ENCODE peak calls at places on chromosomes 5 and 9, in five cellular contexts. One of them, this sample, is unnamed.
A peak's percentile ranks its signal among the peaks of the same experiment; 100 is the strongest.

GRCh38 chr5:139630855-139631254 is 17.3 kb upstream of the CXXC5 start:
- DNase-seq in hepatocyte: no peak
- DNase-seq in prostate gland: no peak
- DNase-seq in RCC 7860: no peak
- DNase-seq in HCT116: no peak
- DNase-seq in this sample: no peak

GRCh38 chr5:126477681-126478117 is 54.5 kb downstream of the GRAMD2B start:
- DNase-seq in prostate gland: no peak
- DNase-seq in hepatocyte: no peak
- DNase-seq in RCC 7860: no peak
- DNase-seq in HCT116: no peak
- DNase-seq in this sample: no peak

GRCh38 chr9:115739096-115739875 is 414.3 kb upstream of the PAPPA start:
- DNase-seq in RCC 7860: no peak
- DNase-seq in hepatocyte: no peak
- DNase-seq in prostate gland: no peak
- DNase-seq in HCT116: no peak
- DNase-seq in this sample: no peak

GRCh38 chr5:137710086-137710485 is 25.8 kb downstream of the KLHL3 start:
- DNase-seq in HCT116: no peak
- DNase-seq in hepatocyte: no peak
- DNase-seq in RCC 7860: no peak
- DNase-seq in prostate gland: no peak
- DNase-seq in this sample: no peak

GRCh38 chr5:133959643-133960042 is 8.8 kb downstream of the C5orf15 start:
- DNase-seq in hepatocyte: no peak
- DNase-seq in RCC 7860: no peak
- DNase-seq in prostate gland: no peak
- DNase-seq in HCT116: no peak
- DNase-seq in this sample: no peak

GRCh38 chr9:121651295-121652036 is at the start of gene DAB2IP:
- DNase-seq in hepatocyte: peak; percentile 90
- DNase-seq in RCC 7860: no peak
- DNase-seq in prostate gland: peak; percentile 33
- DNase-seq in HCT116: no peak
- DNase-seq in this sample: peak; percentile 91

GRCh38 chr5:87136096-87136495 is 131.6 kb upstream of the RASA1 start:
- DNase-seq in HCT116: no peak
- DNase-seq in RCC 7860: peak; percentile 52
- DNase-seq in prostate gland: no peak
- DNase-seq in hepatocyte: no peak
- DNase-seq in this sample: no peak

GRCh38 chr5:61635271-61635670 is 303.2 kb downstream of the ZSWIM6 start:
- DNase-seq in hepatocyte: no peak
- DNase-seq in prostate gland: no peak
- DNase-seq in RCC 7860: no peak
- DNase-seq in HCT116: no peak
- DNase-seq in this sample: no peak

GRCh38 chr5:1909346-1909985 is 26.7 kb upstream of the IRX4 start:
- DNase-seq in RCC 7860: no peak
- DNase-seq in prostate gland: no peak
- DNase-seq in HCT116: no peak
- DNase-seq in hepatocyte: no peak
- DNase-seq in this sample: no peak

This sample was measured in islet precursor cell.